ENCODE peak calls at places on chromosomes 4 and X, in seven cellular contexts. M, T, I, R, B, F and O are unnamed samples.

GRCh38 chr4:88277711-88278025 is 6.7 kb downstream of the PPM1K start:
- DNase-seq in B (no peak), I (no peak), M (no peak), F (no peak), T (no peak), R (no peak), O (no peak)

GRCh38 chr4:166279261-166279660 is 406.2 kb downstream of the TLL1 start:
- DNase-seq in F (no peak), T (no peak), B (no peak), M (no peak), R (no peak), I (no peak), O (no peak)

GRCh38 chrX:154458954-154459829 is 1.1 kb downstream of the PLXNA3 start:
- DNase-seq in R (peak), T (no peak), F (peak), B (no peak), M (peak), I (no peak), O (no peak)

GRCh38 chrX:149374751-149375150 is 130.4 kb downstream of the IDS start:
- DNase-seq in I (no peak), F (no peak), R (no peak), M (no peak), B (no peak), T (no peak), O (no peak)

GRCh38 chrX:118552501-118552900 is 56.9 kb downstream of the DOCK11 start:
- DNase-seq in F (no peak), R (peak), T (peak), M (no peak), B (no peak), I (no peak), O (no peak)

GRCh38 chr4:4390046-4390445 is 3.1 kb downstream of the NSG1 start:
- DNase-seq in F (no peak), I (no peak), M (no peak), R (no peak), T (no peak), B (no peak), O (no peak)

GRCh38 chr4:16205298-16206164 is 20.7 kb downstream of the TAPT1 start:
- DNase-seq in M (no peak), B (no peak), F (no peak), R (peak), I (no peak), T (peak), O (no peak)

GRCh38 chrX:67574696-67575095 is 30.9 kb downstream of the AR start:
- DNase-seq in T (peak), I (no peak), B (no peak), R (peak), M (no peak), F (no peak), O (no peak)